ENCODE peak calls at places on chromosomes 5 and 9, in ten cellular contexts. One of them, this sample, is unnamed.

GRCh38 chr9:3528466-3528865 is 2.7 kb upstream of the RFX3 start:
- DNase-seq in astrocyte: no peak
- DNase-seq in Calu3: no peak
- DNase-seq in GM13976: peak
- DNase-seq in AG04450: no peak
- DNase-seq in hepatocyte: no peak
- DNase-seq in adrenal gland: no peak
- DNase-seq in body of pancreas: no peak
- DNase-seq in neural crest cell: no peak
- DNase-seq in NB4: peak
- DNase-seq in this sample: no peak

GRCh38 chr5:126917918-126918623 is 112.3 kb downstream of the MARCHF3 start:
- DNase-seq in astrocyte: peak
- DNase-seq in Calu3: peak
- DNase-seq in GM13976: no peak
- DNase-seq in AG04450: no peak
- DNase-seq in hepatocyte: peak
- DNase-seq in adrenal gland: no peak
- DNase-seq in body of pancreas: peak
- DNase-seq in neural crest cell: no peak
- DNase-seq in NB4: no peak
- DNase-seq in this sample: peak

GRCh38 chr5:2917093-2917492 is 165.6 kb upstream of the IRX2 start:
- DNase-seq in astrocyte: no peak
- DNase-seq in Calu3: no peak
- DNase-seq in GM13976: no peak
- DNase-seq in AG04450: no peak
- DNase-seq in hepatocyte: no peak
- DNase-seq in adrenal gland: no peak
- DNase-seq in body of pancreas: no peak
- DNase-seq in neural crest cell: no peak
- DNase-seq in NB4: no peak
- DNase-seq in this sample: no peak

GRCh38 chr9:106590759-106591505 is 272.0 kb upstream of the ZNF462 start:
- DNase-seq in astrocyte: no peak
- DNase-seq in Calu3: no peak
- DNase-seq in GM13976: no peak
- DNase-seq in AG04450: no peak
- DNase-seq in hepatocyte: no peak
- DNase-seq in adrenal gland: no peak
- DNase-seq in body of pancreas: no peak
- DNase-seq in neural crest cell: no peak
- DNase-seq in NB4: no peak
- DNase-seq in this sample: no peak

GRCh38 chr9:105994970-105995369 is 300.6 kb downstream of the TMEM38B start:
- DNase-seq in astrocyte: peak
- DNase-seq in Calu3: no peak
- DNase-seq in GM13976: no peak
- DNase-seq in AG04450: no peak
- DNase-seq in hepatocyte: peak
- DNase-seq in adrenal gland: no peak
- DNase-seq in body of pancreas: no peak
- DNase-seq in neural crest cell: no peak
- DNase-seq in NB4: peak
- DNase-seq in this sample: no peak

GRCh38 chr5:144422025-144422424 is 251.4 kb downstream of the KCTD16 start:
- DNase-seq in astrocyte: peak
- DNase-seq in Calu3: no peak
- DNase-seq in GM13976: no peak
- DNase-seq in AG04450: no peak
- DNase-seq in hepatocyte: no peak
- DNase-seq in adrenal gland: no peak
- DNase-seq in body of pancreas: no peak
- DNase-seq in neural crest cell: no peak
- DNase-seq in NB4: no peak
- DNase-seq in this sample: peak

GRCh38 chr5:113989278-113989912 is 372.5 kb upstream of the KCNN2 start:
- DNase-seq in astrocyte: no peak
- DNase-seq in Calu3: no peak
- DNase-seq in GM13976: no peak
- DNase-seq in AG04450: no peak
- DNase-seq in hepatocyte: no peak
- DNase-seq in adrenal gland: no peak
- DNase-seq in body of pancreas: no peak
- DNase-seq in neural crest cell: no peak
- DNase-seq in NB4: no peak
- DNase-seq in this sample: no peak

GRCh38 chr5:121144764-121145163 is 680.7 kb downstream of the PRR16 start:
- DNase-seq in astrocyte: peak
- DNase-seq in Calu3: no peak
- DNase-seq in GM13976: no peak
- DNase-seq in AG04450: no peak
- DNase-seq in hepatocyte: no peak
- DNase-seq in adrenal gland: no peak
- DNase-seq in body of pancreas: no peak
- DNase-seq in neural crest cell: no peak
- DNase-seq in NB4: no peak
- DNase-seq in this sample: no peak

DNA sequence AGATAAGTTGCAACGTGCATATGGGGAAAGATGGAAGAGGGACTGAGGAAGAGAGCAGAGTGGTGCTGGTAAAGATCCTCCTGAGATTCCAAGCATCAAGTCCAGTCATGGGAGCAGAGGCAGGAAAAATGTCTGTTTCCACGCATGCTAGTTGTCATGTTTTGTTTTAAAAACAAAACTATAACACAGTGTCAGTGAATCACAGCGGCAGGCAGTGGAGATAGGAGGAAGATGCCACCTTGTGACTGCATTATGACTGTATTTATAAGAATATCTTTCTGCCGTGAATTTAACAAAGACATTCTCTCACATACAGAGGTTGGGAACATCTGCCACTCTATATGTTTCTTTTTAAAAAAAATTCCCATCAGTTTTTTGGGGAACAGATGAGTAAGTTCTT is 3.7 kb upstream of the SVEP1 start:
- DNase-seq in astrocyte: no peak
- DNase-seq in Calu3: no peak
- DNase-seq in GM13976: no peak
- DNase-seq in AG04450: no peak
- DNase-seq in hepatocyte: no peak
- DNase-seq in adrenal gland: no peak
- DNase-seq in body of pancreas: no peak
- DNase-seq in neural crest cell: no peak
- DNase-seq in NB4: no peak
- DNase-seq in this sample: peak
- TF ChIP-seq CTCF in astrocyte: no peak
- TF ChIP-seq CTCF in Calu3: no peak
- TF ChIP-seq CTCF in GM13976: no peak
- TF ChIP-seq CTCF in AG04450: peak
- TF ChIP-seq CTCF in hepatocyte: no peak
- TF ChIP-seq CTCF in adrenal gland: no peak
- TF ChIP-seq CTCF in body of pancreas: no peak
- TF ChIP-seq CTCF in neural crest cell: no peak
- TF ChIP-seq CTCF in NB4: no peak
- TF ChIP-seq CTCF in this sample: peak

DNA sequence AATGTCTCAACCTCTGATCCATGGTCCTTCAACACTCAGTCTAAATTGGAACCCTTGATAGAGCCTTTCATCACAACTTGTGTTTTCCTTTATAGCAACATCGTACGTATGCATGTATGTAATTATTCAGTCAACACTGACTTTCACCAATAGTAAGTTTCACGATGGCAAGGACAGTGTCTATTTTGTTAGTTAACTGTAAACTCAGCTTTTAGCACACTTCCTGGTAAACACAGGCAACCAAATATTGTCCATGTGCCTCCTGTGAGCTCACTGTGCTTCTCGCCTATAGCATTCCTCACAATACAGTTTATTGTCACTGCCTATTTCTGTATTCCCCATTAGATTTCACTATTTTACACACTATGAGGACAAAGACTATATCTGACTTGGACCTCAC is 323.1 kb downstream of the DEPDC1B start:
- DNase-seq in astrocyte: no peak
- DNase-seq in Calu3: no peak
- DNase-seq in GM13976: no peak
- DNase-seq in AG04450: no peak
- DNase-seq in hepatocyte: no peak
- DNase-seq in adrenal gland: no peak
- DNase-seq in body of pancreas: no peak
- DNase-seq in neural crest cell: no peak
- DNase-seq in NB4: no peak
- DNase-seq in this sample: no peak
- TF ChIP-seq CTCF in astrocyte: no peak
- TF ChIP-seq CTCF in Calu3: no peak
- TF ChIP-seq CTCF in GM13976: no peak
- TF ChIP-seq CTCF in AG04450: no peak
- TF ChIP-seq CTCF in hepatocyte: no peak
- TF ChIP-seq CTCF in adrenal gland: no peak
- TF ChIP-seq CTCF in body of pancreas: no peak
- TF ChIP-seq CTCF in neural crest cell: no peak
- TF ChIP-seq CTCF in NB4: no peak
- TF ChIP-seq CTCF in this sample: no peak

DNA sequence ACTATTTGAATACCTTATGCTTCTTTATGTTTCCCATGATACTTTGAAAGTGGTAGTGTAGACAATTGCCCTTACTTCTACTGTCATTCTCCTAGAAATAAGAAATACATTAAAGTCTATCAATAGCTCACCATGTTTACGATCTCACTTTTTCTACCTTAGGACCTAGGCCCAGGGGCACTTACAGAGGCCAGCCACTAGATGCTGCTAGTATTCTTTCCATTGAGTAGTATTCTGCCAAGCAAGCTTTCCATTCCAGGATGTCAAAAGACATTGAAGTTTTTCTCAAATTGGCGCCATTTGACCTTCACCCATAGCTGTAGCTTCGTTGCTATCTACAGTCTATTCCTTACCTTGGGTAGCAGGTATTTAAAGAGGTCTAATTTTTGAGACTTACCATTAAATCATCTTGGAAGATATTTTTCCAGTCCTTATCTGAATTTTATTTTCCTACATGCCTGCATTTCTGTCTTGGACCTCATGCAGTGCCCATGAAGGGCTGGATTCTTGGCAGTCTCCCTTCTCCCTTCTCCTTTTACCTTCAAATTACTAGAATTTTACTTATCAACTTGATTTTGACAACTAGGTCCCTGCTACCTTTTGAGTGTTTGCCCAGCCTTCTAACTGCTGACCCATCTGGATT is 246.0 kb upstream of the NUDT12 start:
- DNase-seq in astrocyte: peak
- DNase-seq in Calu3: peak
- DNase-seq in GM13976: peak
- DNase-seq in AG04450: peak
- DNase-seq in hepatocyte: peak
- DNase-seq in adrenal gland: peak
- DNase-seq in body of pancreas: peak
- DNase-seq in neural crest cell: peak
- DNase-seq in NB4: peak
- DNase-seq in this sample: no peak
- TF ChIP-seq CTCF in astrocyte: peak
- TF ChIP-seq CTCF in Calu3: peak
- TF ChIP-seq CTCF in GM13976: peak
- TF ChIP-seq CTCF in AG04450: peak
- TF ChIP-seq CTCF in hepatocyte: peak
- TF ChIP-seq CTCF in adrenal gland: peak
- TF ChIP-seq CTCF in body of pancreas: peak
- TF ChIP-seq CTCF in neural crest cell: peak
- TF ChIP-seq CTCF in NB4: peak
- TF ChIP-seq CTCF in this sample: peak

GRCh38 chr9:13279284-13280162 is at the start of gene MPDZ:
- DNase-seq in astrocyte: peak
- DNase-seq in Calu3: no peak
- DNase-seq in GM13976: peak
- DNase-seq in AG04450: no peak
- DNase-seq in hepatocyte: peak
- DNase-seq in adrenal gland: peak
- DNase-seq in body of pancreas: peak
- DNase-seq in neural crest cell: peak
- DNase-seq in NB4: no peak
- DNase-seq in this sample: peak

GRCh38 chr9:13274901-13275641 is 4.4 kb downstream of the MPDZ start:
- DNase-seq in astrocyte: peak
- DNase-seq in Calu3: no peak
- DNase-seq in GM13976: no peak
- DNase-seq in AG04450: no peak
- DNase-seq in hepatocyte: no peak
- DNase-seq in adrenal gland: no peak
- DNase-seq in body of pancreas: no peak
- DNase-seq in neural crest cell: no peak
- DNase-seq in NB4: no peak
- DNase-seq in this sample: peak

GRCh38 chr9:13281356-13282016 is 2.0 kb upstream of the MPDZ start:
- DNase-seq in astrocyte: peak
- DNase-seq in Calu3: no peak
- DNase-seq in GM13976: no peak
- DNase-seq in AG04450: no peak
- DNase-seq in hepatocyte: no peak
- DNase-seq in adrenal gland: no peak
- DNase-seq in body of pancreas: no peak
- DNase-seq in neural crest cell: no peak
- DNase-seq in NB4: no peak
- DNase-seq in this sample: no peak

GRCh38 chr9:13278023-13278367 is 1.5 kb downstream of the MPDZ start:
- DNase-seq in astrocyte: peak
- DNase-seq in Calu3: no peak
- DNase-seq in GM13976: no peak
- DNase-seq in AG04450: no peak
- DNase-seq in hepatocyte: no peak
- DNase-seq in adrenal gland: no peak
- DNase-seq in body of pancreas: no peak
- DNase-seq in neural crest cell: no peak
- DNase-seq in NB4: no peak
- DNase-seq in this sample: no peak

DNA sequence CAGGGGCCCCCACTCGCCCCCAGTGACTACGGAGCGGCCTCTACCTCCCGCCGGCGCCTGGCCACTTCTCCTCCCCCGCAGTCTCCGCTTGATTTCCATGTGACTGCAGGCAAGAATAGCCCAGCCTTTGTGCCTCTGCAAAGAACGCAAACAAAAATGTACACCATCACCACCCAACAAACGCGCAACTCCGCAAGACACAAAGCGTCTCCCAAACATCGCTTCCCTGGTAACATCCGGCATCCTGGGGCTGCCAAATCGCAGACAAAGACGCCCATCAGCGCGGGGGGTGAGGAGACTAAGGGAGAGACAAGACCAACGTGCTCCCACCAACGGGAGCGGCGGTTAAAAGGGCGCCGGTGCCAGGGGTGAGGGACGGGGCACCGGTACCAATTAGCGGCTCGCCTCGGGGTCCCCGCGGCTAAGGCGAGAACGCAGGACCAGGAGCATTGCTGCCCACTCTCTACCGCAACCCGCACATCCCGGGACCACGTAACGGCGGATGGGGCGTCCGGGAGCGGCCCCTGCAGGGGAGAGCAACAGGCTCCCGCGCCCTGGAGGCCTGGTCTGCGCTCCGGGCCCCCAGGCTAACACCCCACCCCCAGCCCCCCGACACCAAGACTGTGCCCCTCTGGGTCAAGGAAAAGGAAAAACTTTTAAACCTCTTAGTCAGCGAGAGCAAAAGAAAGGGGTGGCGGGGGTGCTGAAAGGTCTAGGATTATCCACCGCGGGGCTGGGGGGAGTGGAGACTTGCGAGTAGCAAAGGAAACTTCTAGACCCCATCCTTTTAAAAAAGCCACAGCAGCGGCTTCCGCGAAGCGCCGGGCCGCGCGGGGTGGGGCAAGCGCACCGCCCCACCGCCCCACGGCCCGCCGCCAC is 885 bp downstream of the MPDZ start:
- DNase-seq in astrocyte: peak
- DNase-seq in Calu3: no peak
- DNase-seq in GM13976: peak
- DNase-seq in AG04450: no peak
- DNase-seq in hepatocyte: peak
- DNase-seq in adrenal gland: peak
- DNase-seq in body of pancreas: peak
- DNase-seq in neural crest cell: peak
- DNase-seq in NB4: no peak
- DNase-seq in this sample: peak
- TF ChIP-seq CTCF in astrocyte: no peak
- TF ChIP-seq CTCF in Calu3: no peak
- TF ChIP-seq CTCF in GM13976: no peak
- TF ChIP-seq CTCF in AG04450: no peak
- TF ChIP-seq CTCF in hepatocyte: peak
- TF ChIP-seq CTCF in adrenal gland: peak
- TF ChIP-seq CTCF in body of pancreas: no peak
- TF ChIP-seq CTCF in neural crest cell: no peak
- TF ChIP-seq CTCF in NB4: no peak
- TF ChIP-seq CTCF in this sample: peak